ENCODE peak calls at places on chromosome 17, in four cellular contexts. A is lower leg skin, K is fibroblast of lung, H is OCI-LY7. P is an unnamed sample.

GRCh38 chr17:43401293-43401692 is 2.5 kb downstream of the ARL4D start:
- DNase-seq in A (no peak), K (peak), H (no peak), P (peak)

GRCh38 chr17:7393613-7394451 is 493 bp downstream of the PLSCR3 start:
- DNase-seq in H (peak), K (no peak), A (no peak), P (peak)

GRCh38 chr17:1229354-1229890 is 40.8 kb upstream of the BHLHA9 start:
- DNase-seq in A (peak), H (peak), K (no peak), P (no peak)

GRCh38 chr17:59492091-59492451 is 73.3 kb upstream of the DHX40 start:
- DNase-seq in K (no peak), A (no peak), H (no peak), P (peak)

GRCh38 chr17:47423406-47424295 is 99.9 kb downstream of the EFCAB13 start:
- DNase-seq in H (no peak), A (no peak), K (no peak), P (peak)

GRCh38 chr17:72609501-72609900 is 483.0 kb downstream of the SLC39A11 start:
- DNase-seq in H (no peak), K (no peak), A (no peak), P (peak)

GRCh38 chr17:21283482-21284318 is 811 bp upstream of the MAP2K3 start:
- DNase-seq in H (no peak), A (peak), K (peak), P (peak)

GRCh38 chr17:61584266-61584665 is 6.8 kb downstream of the NACA2 start:
- DNase-seq in A (no peak), K (no peak), H (no peak), P (no peak)

GRCh38 chr17:42285346-42286050 is 2.8 kb upstream of the STAT5A start:
- DNase-seq in A (peak), K (no peak), H (no peak), P (no peak)

GRCh38 chr17:37405955-37406634 is 541 bp downstream of the ACACA start:
- DNase-seq in H (peak), A (no peak), K (no peak), P (no peak)

GRCh38 chr17:65677932-65678331 is 116.5 kb upstream of the AXIN2 start:
- DNase-seq in A (no peak), K (no peak), H (no peak), P (peak)

GRCh38 chr17:15941781-15942180 is 3.1 kb upstream of the ADORA2B start:
- DNase-seq in K (no peak), H (no peak), A (no peak), P (peak)

GRCh38 chr17:305090-305976 is 47.3 kb downstream of the RPH3AL start:
- DNase-seq in A (no peak), H (no peak), K (no peak), P (peak)

GRCh38 chr17:30433514-30433913 is 43.7 kb upstream of the GOSR1 start:
- DNase-seq in K (peak), H (no peak), A (no peak), P (peak)

GRCh38 chr17:6708357-6708961 is 4.7 kb downstream of the SLC13A5 start:
- DNase-seq in A (peak), H (no peak), K (no peak), P (no peak)

GRCh38 chr17:33459078-33459940 is 166.2 kb upstream of the ASIC2 start:
- DNase-seq in K (no peak), H (no peak), A (no peak), P (no peak)

GRCh38 chr17:17976931-17977570 is 4.4 kb downstream of the DRC3 start:
- DNase-seq in H (no peak), K (no peak), A (no peak), P (no peak)

GRCh38 chr17:72926171-72926570 is 166.3 kb downstream of the SLC39A11 start:
- DNase-seq in A (no peak), K (no peak), H (no peak), P (no peak)

GRCh38 chr17:72967963-72968585 is 124.4 kb downstream of the SLC39A11 start:
- DNase-seq in A (no peak), H (no peak), K (no peak), P (peak)

GRCh38 chr17:71986886-71987285 is 133.9 kb upstream of the SOX9 start:
- DNase-seq in H (no peak), A (no peak), K (no peak), P (peak)

GRCh38 chr17:48721009-48721402 is 1.3 kb downstream of the PRAC1 start:
- DNase-seq in A (no peak), H (no peak), K (no peak), P (peak)

GRCh38 chr17:35714988-35715387 is 16.5 kb upstream of the RASL10B start:
- DNase-seq in A (no peak), K (no peak), H (no peak), P (no peak)

GRCh38 chr17:28416703-28417311 is 10.8 kb upstream of the SLC46A1 start:
- DNase-seq in K (peak), H (peak), A (peak), P (peak)

GRCh38 chr17:61474235-61474927 is 22.2 kb downstream of the TBX4 start:
- DNase-seq in H (no peak), A (no peak), K (peak), P (peak)

GRCh38 chr17:73646409-73647305 is 2.4 kb upstream of the SDK2 start:
- DNase-seq in A (peak), K (peak), H (peak), P (no peak)

GRCh38 chr17:2704890-2705248 is 6.7 kb downstream of the CLUH start:
- DNase-seq in K (no peak), A (no peak), H (no peak), P (no peak)

GRCh38 chr17:44044092-44044491 is 22.4 kb downstream of the LSM12 start:
- DNase-seq in K (peak), A (no peak), H (no peak), P (peak)

GRCh38 chr17:4969551-4970231 is 2.1 kb upstream of the SPAG7 start:
- DNase-seq in H (no peak), K (peak), A (no peak), P (no peak)

GRCh38 chr17:379531-380200 is 27.1 kb upstream of the RPH3AL start:
- DNase-seq in H (no peak), A (peak), K (peak), P (no peak)

GRCh38 chr17:4719684-4720221 is 9.3 kb downstream of the ARRB2 start:
- DNase-seq in K (no peak), H (no peak), A (no peak), P (no peak)

GRCh38 chr17:61863801-61864126 is 436 bp upstream of the BRIP1 start:
- DNase-seq in H (no peak), A (no peak), K (no peak), P (no peak)

GRCh38 chr17:45171338-45172231 is 9.9 kb downstream of the HEXIM2 start:
- DNase-seq in A (peak), K (peak), H (no peak), P (peak)

GRCh38 chr17:7838291-7839075 is 4.5 kb downstream of the KDM6B start:
- DNase-seq in H (peak), A (peak), K (peak), P (no peak)

GRCh38 chr17:32488604-32489180 is 1.9 kb downstream of the CDK5R1 start:
- DNase-seq in H (no peak), A (peak), K (no peak), P (no peak)

DNA sequence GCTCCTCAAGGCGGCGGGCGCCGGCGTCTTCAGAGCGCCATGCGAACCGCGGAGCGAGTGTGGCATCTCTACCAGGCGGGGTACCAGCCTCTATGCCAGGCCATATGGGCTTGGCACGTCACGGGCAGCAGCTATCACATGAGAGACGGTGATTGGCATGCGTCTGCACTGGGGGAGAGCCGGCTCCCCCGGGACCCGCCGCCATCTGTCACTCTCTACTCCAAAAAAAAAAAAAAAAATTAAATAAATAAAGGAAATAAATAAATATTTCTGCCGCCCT is at the start of gene NEUROD2:
- DNase-seq in H (no peak), A (no peak), K (no peak), P (no peak)
- H3K4me3 ChIP-seq in H (no peak), A (no peak), K (no peak), P (peak)

DNA sequence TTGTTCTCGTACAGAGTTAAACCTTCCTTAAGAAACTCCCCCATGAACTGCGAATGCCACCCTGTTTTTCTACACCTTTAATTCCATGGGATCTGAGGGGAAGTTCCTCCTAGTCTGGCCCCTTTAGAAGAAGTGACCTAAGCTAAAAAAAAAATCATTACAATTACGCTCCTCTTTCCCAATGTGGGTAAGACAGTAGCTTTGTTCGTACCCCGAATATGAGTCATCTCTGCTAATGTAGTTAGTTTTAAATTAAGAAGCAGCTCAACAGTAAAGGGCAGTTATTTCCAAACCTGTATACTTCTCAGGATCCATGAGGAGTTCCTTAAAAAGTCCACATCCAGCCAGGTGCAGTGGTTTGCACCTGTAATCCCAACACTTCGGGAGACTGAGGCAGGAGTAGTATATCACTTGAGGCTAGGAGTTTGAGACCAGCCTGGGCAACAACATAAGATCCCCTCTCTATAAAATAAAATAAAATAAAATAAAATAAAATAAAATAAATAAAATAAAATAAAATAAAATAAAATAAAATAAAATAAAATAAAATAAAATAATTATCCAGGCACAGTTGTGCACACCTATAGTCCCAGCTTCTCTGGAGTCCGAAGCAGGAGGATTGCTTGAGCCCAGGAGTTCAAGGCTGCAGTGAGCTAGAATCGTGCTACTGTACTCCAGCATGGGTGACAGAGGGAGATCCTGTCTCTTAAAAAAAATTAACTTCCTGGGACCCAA is 26.1 kb downstream of the RCVRN start:
- DNase-seq in K (peak), A (peak), H (no peak), P (no peak)
- H3K4me3 ChIP-seq in K (no peak), A (no peak), H (no peak), P (no peak)

GRCh38 chr17:50508573-50509460 is 578 bp downstream of the MYCBPAP start:
- DNase-seq in K (no peak), H (no peak), A (no peak), P (no peak)
- H3K4me3 ChIP-seq in K (peak), H (peak), A (peak), P (peak)

GRCh38 chr17:81027038-81027437 is 7.9 kb upstream of the BAIAP2 start:
- DNase-seq in A (no peak), K (no peak), H (no peak), P (no peak)

GRCh38 chr17:81029859-81030258 is 5.1 kb upstream of the BAIAP2 start:
- DNase-seq in H (no peak), A (no peak), K (no peak), P (no peak)

GRCh38 chr17:81026266-81027036 is 8.5 kb upstream of the BAIAP2 start:
- DNase-seq in K (no peak), A (no peak), H (no peak), P (no peak)

GRCh38 chr17:81028506-81028858 is 6.5 kb upstream of the BAIAP2 start:
- DNase-seq in H (no peak), K (no peak), A (no peak), P (no peak)

DNA sequence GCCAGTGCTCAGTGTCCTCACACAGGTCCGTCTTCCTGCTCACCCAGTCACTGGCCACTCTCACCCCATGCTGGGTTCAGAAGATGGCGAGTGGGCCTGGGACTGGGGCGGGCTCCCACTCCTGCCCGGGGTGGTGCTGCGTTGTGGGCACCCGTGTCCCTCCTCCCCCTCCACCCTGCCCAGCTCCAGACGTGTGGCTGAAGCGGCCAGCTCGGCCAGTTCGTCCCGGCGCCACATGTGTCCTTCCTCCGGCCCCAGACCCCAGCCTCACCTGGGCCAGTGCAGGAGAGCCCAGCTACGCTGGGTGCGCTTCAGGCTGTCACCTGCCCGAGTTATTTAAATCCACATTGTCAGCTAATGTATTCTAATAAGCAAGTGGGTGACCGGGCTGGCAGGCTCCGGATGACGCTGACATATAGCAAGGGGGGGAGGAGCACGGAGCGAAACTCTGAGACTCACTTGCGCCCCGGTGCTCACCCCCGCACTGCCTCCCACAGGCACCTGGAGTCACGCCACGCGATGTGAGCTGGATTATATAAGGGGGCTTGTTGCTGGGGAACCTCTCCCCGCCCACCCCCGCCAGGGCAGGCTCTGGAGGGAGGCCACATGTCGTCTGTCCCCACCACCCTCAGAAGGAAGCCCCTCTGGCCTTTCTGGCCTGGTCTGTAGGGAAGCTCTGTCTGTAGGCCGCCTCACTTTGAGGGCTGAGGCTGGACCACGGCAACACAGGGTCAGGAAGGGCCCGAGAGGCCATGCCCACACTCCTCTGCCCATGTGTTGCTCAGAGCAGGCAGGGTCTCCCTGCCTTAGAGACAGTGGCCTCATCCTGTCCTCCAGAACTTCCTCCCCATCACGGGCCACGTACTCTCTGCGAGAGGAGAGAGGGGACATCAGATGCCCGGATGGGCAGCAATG is 7.1 kb upstream of the BAIAP2 start:
- DNase-seq in K (no peak), A (no peak), H (no peak), P (peak)
- H3K4me3 ChIP-seq in K (no peak), A (no peak), H (no peak), P (peak)

GRCh38 chr17:51912939-51913338 is 245.6 kb downstream of the CA10 start:
- DNase-seq in K (no peak), A (no peak), H (no peak), P (no peak)
- H3K4me3 ChIP-seq in K (no peak), A (no peak), H (no peak), P (no peak)

GRCh38 chr17:55576237-55576998 is 65.2 kb upstream of the SMIM36 start:
- DNase-seq in A (no peak), K (peak), H (no peak), P (peak)

GRCh38 chr17:55580596-55581133 is 69.4 kb upstream of the SMIM36 start:
- DNase-seq in K (no peak), A (no peak), H (no peak), P (no peak)

GRCh38 chr17:55575058-55575606 is 63.9 kb upstream of the SMIM36 start:
- DNase-seq in A (no peak), K (no peak), H (no peak), P (no peak)

GRCh38 chr17:55577687-55578086 is 66.4 kb upstream of the SMIM36 start:
- DNase-seq in K (no peak), A (no peak), H (no peak), P (no peak)

DNA sequence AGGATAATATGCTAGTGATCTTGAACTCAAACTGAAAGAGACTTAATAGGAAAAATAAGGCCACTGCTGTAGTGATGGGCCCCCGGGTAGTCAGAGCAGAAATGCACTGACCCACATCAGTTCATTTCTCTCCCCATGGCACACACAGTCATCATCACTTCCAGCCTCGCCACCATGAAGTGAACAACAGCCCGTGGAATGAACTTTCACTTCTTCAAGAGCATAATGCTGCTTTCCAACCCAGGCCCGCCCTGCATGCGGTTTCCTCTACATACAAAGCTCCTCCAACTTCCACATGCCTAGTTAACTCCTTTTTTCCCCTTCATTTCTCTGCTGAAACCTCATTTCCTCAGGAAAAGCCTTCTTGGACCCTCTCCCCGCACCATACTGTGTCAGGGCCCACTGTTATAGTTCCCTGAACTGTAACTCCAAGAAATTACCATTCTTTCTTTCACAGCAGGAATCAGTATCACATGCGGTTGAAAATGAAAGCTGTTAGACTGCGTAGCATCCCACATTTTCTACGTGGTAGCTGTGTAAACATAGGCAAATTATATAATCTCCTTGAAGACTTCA is 65.8 kb upstream of the SMIM36 start:
- DNase-seq in H (no peak), A (peak), K (peak), P (peak)
- H3K4me3 ChIP-seq in H (no peak), A (no peak), K (peak), P (peak)

GRCh38 chr17:76709077-76709950 is 1.5 kb downstream of the MXRA7 start:
- DNase-seq in K (peak), A (peak), H (no peak), P (peak)
- H3K4me3 ChIP-seq in K (peak), A (no peak), H (no peak), P (peak)

DNA sequence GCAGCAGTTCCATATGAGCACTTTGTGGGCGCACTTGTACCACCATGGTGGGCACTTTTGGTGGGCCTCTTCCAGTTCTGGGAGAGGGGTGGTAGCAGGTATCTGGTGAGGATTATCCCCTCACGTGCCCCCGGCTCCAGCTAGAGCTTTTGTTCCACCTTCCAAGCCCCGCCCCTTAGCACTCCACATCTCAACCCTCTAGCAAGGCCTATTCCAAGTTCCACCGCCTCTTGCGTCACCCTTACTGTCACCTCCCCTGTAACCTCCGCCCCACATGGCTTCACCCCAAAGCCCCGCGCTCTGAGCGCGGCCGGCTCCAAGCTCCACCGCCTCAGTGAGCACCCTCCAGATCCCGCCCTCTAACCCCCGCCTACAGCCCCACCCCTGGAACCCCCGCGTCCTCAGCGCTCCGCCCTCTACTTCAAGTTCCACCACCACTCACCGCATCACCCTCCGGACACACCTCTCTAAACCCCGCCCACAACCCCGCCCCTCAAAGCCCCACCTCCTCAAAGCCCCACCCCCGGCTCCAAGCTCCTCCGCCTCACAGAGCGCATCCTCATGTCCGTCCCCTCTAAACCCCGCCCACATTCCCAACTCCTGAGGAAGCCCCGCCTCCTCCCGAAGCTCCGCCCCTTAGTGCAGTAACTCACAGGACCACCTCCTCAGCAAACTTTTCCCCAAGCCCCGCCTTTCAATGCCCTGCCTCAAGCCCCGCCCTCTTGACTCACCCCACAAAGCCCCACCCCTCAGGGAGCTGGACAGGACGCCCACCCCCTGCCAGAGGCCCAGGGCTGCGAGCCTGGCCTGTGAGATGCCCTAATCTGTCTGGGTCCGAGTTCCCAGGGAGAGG is 11.1 kb downstream of the SCN4A start:
- DNase-seq in K (peak), H (peak), A (peak), P (peak)
- H3K4me3 ChIP-seq in K (no peak), H (peak), A (no peak), P (no peak)

GRCh38 chr17:78185981-78186688 is 717 bp downstream of the TK1 start:
- DNase-seq in H (peak), A (no peak), K (no peak), P (peak)
- H3K4me3 ChIP-seq in H (peak), A (no peak), K (peak), P (peak)